ENCODE peak calls at places on chromosome 16, in eight cellular contexts. R is cardiac muscle cell, E is PC-9, A is pancreas, F is colonic mucosa, Y is stomach, C is A549, B is tibial artery. L is an unnamed sample. For H3K4me1, the result is how much of the 10 kb centered on the place peaks cover.

GRCh38 chr16:83955218-83956130 is 2.4 kb downstream of the OSGIN1 start:
- DNase-seq in A (no peak), E (no peak), C (no peak), B (no peak), F (no peak), Y (no peak), R (no peak), L (peak)

GRCh38 chr16:23729503-23730424 is 16.7 kb upstream of the ERN2 start:
- DNase-seq in B (no peak), E (peak), F (peak), C (no peak), Y (peak), A (no peak), R (no peak), L (peak)

GRCh38 chr16:27243725-27244362 is 24.7 kb downstream of the NSMCE1 start:
- DNase-seq in Y (no peak), A (no peak), E (no peak), B (peak), R (no peak), C (no peak), F (no peak), L (no peak)

GRCh38 chr16:35734728-35735402 is 2275.5 kb downstream of the TP53TG3F start:
- DNase-seq in R (no peak), F (no peak), C (no peak), Y (no peak), B (no peak), A (no peak), E (no peak), L (no peak)

GRCh38 chr16:73202176-73202729 is 154.3 kb upstream of the ZFHX3 start:
- DNase-seq in E (no peak), F (peak), A (peak), Y (no peak), B (no peak), C (no peak), R (no peak), L (no peak)

GRCh38 chr16:50059669-50060068 is 6.1 kb upstream of the HEATR3 start:
- DNase-seq in Y (no peak), F (no peak), E (no peak), B (no peak), A (no peak), R (no peak), C (no peak), L (no peak)

GRCh38 chr16:57544129-57544653 is 1.7 kb downstream of the ADGRG5 start:
- DNase-seq in C (no peak), R (no peak), F (peak), Y (no peak), A (no peak), B (peak), E (no peak), L (no peak)

GRCh38 chr16:1040346-1040745 is 32.2 kb upstream of the SSTR5 start:
- DNase-seq in A (no peak), Y (no peak), C (no peak), R (no peak), B (no peak), E (no peak), F (no peak), L (no peak)

GRCh38 chr16:48194828-48195566 is 39.2 kb upstream of the ABCC12 start:
- DNase-seq in E (peak), Y (peak), R (no peak), C (no peak), B (peak), F (peak), A (peak), L (no peak)

GRCh38 chr16:22962905-22963304 is 148.9 kb downstream of the HS3ST2 start:
- DNase-seq in F (no peak), Y (no peak), B (no peak), E (no peak), C (no peak), A (no peak), R (no peak), L (no peak)

GRCh38 chr16:74909665-74910064 is 75.3 kb downstream of the WDR59 start:
- DNase-seq in F (no peak), B (no peak), Y (no peak), A (no peak), R (no peak), C (no peak), E (no peak), L (no peak)

GRCh38 chr16:57277586-57277985 is 6.9 kb downstream of the PLLP start:
- DNase-seq in B (no peak), A (no peak), Y (no peak), F (peak), R (no peak), C (peak), E (peak), L (no peak)

DNA sequence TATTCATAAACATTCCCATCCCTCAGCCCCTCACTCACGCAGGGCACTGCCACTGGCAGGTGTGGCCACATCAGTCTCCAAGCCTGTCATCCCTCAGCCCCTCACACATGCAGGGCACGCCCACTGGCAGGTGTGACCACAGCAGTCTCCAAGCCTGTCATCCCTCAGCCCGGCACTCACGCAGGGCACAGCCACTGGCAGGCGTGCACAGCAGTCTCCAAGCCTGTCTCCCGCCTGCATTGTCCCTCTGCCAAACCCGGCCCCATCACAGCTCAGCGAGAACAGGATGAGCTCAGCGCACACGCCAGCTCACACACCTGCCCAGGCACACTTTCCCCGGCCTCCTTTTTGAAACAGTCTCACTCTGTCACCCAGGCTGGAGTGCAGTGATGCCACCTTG is 11.4 kb upstream of the KREMEN2 start:
- DNase-seq in Y (no peak), F (no peak), E (no peak), A (no peak), B (no peak), C (no peak), R (no peak), L (no peak)
- H3K4me1 ChIP-seq in Y (under half), F (under half), E (under half), A (under half), B (under half), C (under half), R (under half), L (under half)

GRCh38 chr16:85027349-85027967 is at the start of gene KIAA0513:
- DNase-seq in Y (peak), C (peak), F (peak), A (peak), B (peak), E (peak), R (peak), L (peak)
- TF ChIP-seq CTCF in Y (peak), C (no peak), F (no peak), A (no peak), B (no peak), E (no peak), R (peak), L (no peak)

GRCh38 chr16:82713778-82714177 is 87.0 kb downstream of the CDH13 start:
- DNase-seq in R (no peak), A (no peak), C (no peak), F (no peak), B (no peak), E (no peak), Y (no peak), L (no peak)

GRCh38 chr16:82720414-82720813 is 93.6 kb downstream of the CDH13 start:
- DNase-seq in B (no peak), C (no peak), F (no peak), E (no peak), R (no peak), Y (no peak), A (no peak), L (no peak)

GRCh38 chr16:82709987-82710386 is 83.2 kb downstream of the CDH13 start:
- DNase-seq in Y (no peak), E (no peak), A (no peak), F (no peak), R (no peak), C (no peak), B (no peak), L (no peak)

GRCh38 chr16:82715833-82716232 is 89.1 kb downstream of the CDH13 start:
- DNase-seq in C (no peak), F (no peak), Y (no peak), B (no peak), A (no peak), E (no peak), R (peak), L (no peak)

DNA sequence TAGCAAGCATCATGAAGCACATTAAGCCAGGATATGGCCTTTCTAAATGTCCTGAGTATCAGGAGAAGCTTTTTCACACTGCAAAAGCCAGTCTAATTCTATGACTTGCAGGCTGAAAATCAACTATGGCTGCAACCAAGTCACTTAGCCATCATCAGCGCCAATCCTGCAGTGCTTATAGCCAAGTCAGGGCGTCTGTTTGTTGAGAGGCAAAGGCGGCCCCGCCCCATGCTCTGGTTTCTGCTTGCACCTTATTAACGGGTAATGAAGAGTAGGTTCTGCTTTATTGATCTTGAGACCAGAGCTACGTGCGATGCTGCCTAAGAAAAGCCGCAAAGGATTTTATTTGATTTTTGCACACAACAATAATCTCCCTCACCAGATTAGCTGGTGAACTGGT is 88.4 kb downstream of the CDH13 start:
- DNase-seq in R (no peak), A (no peak), B (no peak), C (no peak), Y (no peak), E (no peak), F (no peak), L (no peak)
- H3K4me1 ChIP-seq in R (under half), A (under half), B (under half), C (under half), Y (under half), E (under half), F (under half), L (under half)

GRCh38 chr16:80323187-80323807 is 217.5 kb upstream of the DYNLRB2 start:
- DNase-seq in Y (no peak), A (no peak), E (no peak), F (no peak), B (no peak), R (no peak), C (no peak), L (no peak)

GRCh38 chr16:80319181-80319580 is 221.6 kb upstream of the DYNLRB2 start:
- DNase-seq in A (no peak), C (no peak), R (no peak), Y (no peak), F (no peak), E (no peak), B (no peak), L (no peak)

GRCh38 chr16:80318107-80318506 is 222.7 kb upstream of the DYNLRB2 start:
- DNase-seq in C (no peak), E (no peak), B (no peak), Y (no peak), A (no peak), F (no peak), R (no peak), L (no peak)

GRCh38 chr16:80314042-80314441 is 226.8 kb upstream of the DYNLRB2 start:
- DNase-seq in B (no peak), A (no peak), Y (no peak), E (no peak), C (no peak), F (no peak), R (no peak), L (peak)

GRCh38 chr16:80317132-80318098 is 223.4 kb upstream of the DYNLRB2 start:
- DNase-seq in F (no peak), Y (no peak), A (no peak), R (peak), C (no peak), B (no peak), E (no peak), L (no peak)
- TF ChIP-seq CTCF in F (no peak), Y (no peak), A (no peak), R (no peak), C (no peak), B (no peak), E (peak), L (no peak)

GRCh38 chr16:89442990-89443726 is 47.2 kb downstream of the ANKRD11 start:
- DNase-seq in F (peak), A (no peak), B (no peak), E (peak), R (peak), Y (peak), C (peak), L (peak)

GRCh38 chr16:89445166-89445565 is 45.2 kb downstream of the ANKRD11 start:
- DNase-seq in A (no peak), Y (no peak), F (no peak), C (no peak), E (no peak), B (no peak), R (no peak), L (no peak)

GRCh38 chr16:89443727-89444084 is 46.7 kb downstream of the ANKRD11 start:
- DNase-seq in E (no peak), C (no peak), R (no peak), Y (peak), B (no peak), F (peak), A (peak), L (no peak)

GRCh38 chr16:89442588-89442987 is 47.8 kb downstream of the ANKRD11 start:
- DNase-seq in Y (no peak), A (no peak), C (no peak), F (no peak), R (peak), E (peak), B (no peak), L (no peak)

GRCh38 chr16:89444151-89444723 is 46.1 kb downstream of the ANKRD11 start:
- DNase-seq in E (no peak), Y (no peak), B (no peak), A (no peak), C (no peak), R (no peak), F (no peak), L (no peak)
- H3K4me1 ChIP-seq in E (half or more), Y (half or more), B (under half), A (under half), C (half or more), R (half or more), F (under half), L (half or more)

GRCh38 chr16:71501562-71501961 is 12.4 kb upstream of the ZNF19 start:
- DNase-seq in E (no peak), B (no peak), F (no peak), Y (no peak), C (no peak), A (no peak), R (no peak), L (no peak)
- TF ChIP-seq CTCF in E (no peak), B (no peak), F (no peak), Y (no peak), C (no peak), A (no peak), R (peak), L (no peak)

GRCh38 chr16:88977845-88978607 is 1.0 kb upstream of the CBFA2T3 start:
- DNase-seq in F (no peak), B (no peak), R (no peak), C (no peak), E (no peak), Y (no peak), A (no peak), L (no peak)
- H3K4me1 ChIP-seq in F (under half), B (under half), R (under half), C (under half), E (under half), Y (under half), A (under half), L (under half)

GRCh38 chr16:10671729-10672128 is 23.0 kb downstream of the TEKT5 start:
- DNase-seq in C (no peak), A (no peak), F (no peak), R (no peak), Y (no peak), E (no peak), B (no peak), L (no peak)

GRCh38 chr16:10669791-10670190 is 24.9 kb downstream of the TEKT5 start:
- DNase-seq in F (no peak), R (no peak), A (no peak), E (no peak), C (no peak), Y (no peak), B (no peak), L (no peak)

GRCh38 chr16:10667239-10667638 is 27.5 kb downstream of the TEKT5 start:
- DNase-seq in C (no peak), E (no peak), F (no peak), Y (no peak), A (no peak), B (no peak), R (no peak), L (no peak)

GRCh38 chr16:10665166-10665565 is 29.6 kb downstream of the TEKT5 start:
- DNase-seq in Y (no peak), A (no peak), C (no peak), B (no peak), E (no peak), R (no peak), F (no peak), L (no peak)

GRCh38 chr16:10668322-10669045 is 26.2 kb downstream of the TEKT5 start:
- DNase-seq in Y (peak), F (no peak), R (peak), E (no peak), B (no peak), A (no peak), C (peak), L (no peak)
- TF ChIP-seq CTCF in Y (peak), F (peak), R (peak), E (peak), B (peak), A (peak), C (no peak), L (peak)

L was measured in adrenal gland.